ENCODE peak calls at places on chromosomes 12 and 14, in eight cellular contexts. One of them, this sample, is unnamed.

GRCh38 chr14:90179357-90179756 is 77.0 kb upstream of the PSMC1 start:
- DNase-seq in adrenal gland: peak; percentile 43
- DNase-seq in ovary: no peak
- DNase-seq in CD8-positive, alpha-beta T cell: no peak
- DNase-seq in AG04450: no peak
- DNase-seq in Peyer's patch: no peak
- DNase-seq in heart right ventricle: no peak
- DNase-seq in psoas muscle: no peak
- DNase-seq in this sample: no peak

GRCh38 chr14:24858684-24859083 is 191.3 kb downstream of the STXBP6 start:
- DNase-seq in adrenal gland: no peak
- DNase-seq in heart right ventricle: no peak
- DNase-seq in Peyer's patch: no peak
- DNase-seq in CD8-positive, alpha-beta T cell: no peak
- DNase-seq in psoas muscle: no peak
- DNase-seq in AG04450: no peak
- DNase-seq in ovary: no peak
- DNase-seq in this sample: no peak

GRCh38 chr12:89073027-89073398 is 279.3 kb downstream of the DUSP6 start:
- DNase-seq in adrenal gland: no peak
- DNase-seq in Peyer's patch: no peak
- DNase-seq in psoas muscle: no peak
- DNase-seq in ovary: no peak
- DNase-seq in CD8-positive, alpha-beta T cell: no peak
- DNase-seq in AG04450: peak; percentile 65
- DNase-seq in heart right ventricle: no peak
- DNase-seq in this sample: no peak

GRCh38 chr14:102949062-102949800 is 26.8 kb downstream of the AMN start:
- DNase-seq in psoas muscle: peak; percentile 85
- DNase-seq in heart right ventricle: no peak
- DNase-seq in Peyer's patch: peak; percentile 50
- DNase-seq in CD8-positive, alpha-beta T cell: peak; percentile 43
- DNase-seq in adrenal gland: no peak
- DNase-seq in ovary: no peak
- DNase-seq in AG04450: no peak
- DNase-seq in this sample: no peak

GRCh38 chr14:30771595-30771994 is 102.8 kb upstream of the COCH start:
- DNase-seq in heart right ventricle: no peak
- DNase-seq in ovary: no peak
- DNase-seq in adrenal gland: no peak
- DNase-seq in psoas muscle: no peak
- DNase-seq in Peyer's patch: no peak
- DNase-seq in CD8-positive, alpha-beta T cell: no peak
- DNase-seq in AG04450: no peak
- DNase-seq in this sample: no peak

GRCh38 chr12:50638482-50638880 is 125.4 kb upstream of the ATF1 start:
- DNase-seq in heart right ventricle: no peak
- DNase-seq in psoas muscle: no peak
- DNase-seq in ovary: no peak
- DNase-seq in AG04450: no peak
- DNase-seq in adrenal gland: no peak
- DNase-seq in Peyer's patch: no peak
- DNase-seq in CD8-positive, alpha-beta T cell: no peak
- DNase-seq in this sample: no peak

GRCh38 chr12:67705394-67706370 is 57.1 kb downstream of the DYRK2 start:
- DNase-seq in CD8-positive, alpha-beta T cell: no peak
- DNase-seq in adrenal gland: peak; percentile 22
- DNase-seq in psoas muscle: peak; percentile 74
- DNase-seq in Peyer's patch: no peak
- DNase-seq in heart right ventricle: peak; percentile 55
- DNase-seq in AG04450: no peak
- DNase-seq in ovary: no peak
- DNase-seq in this sample: no peak

GRCh38 chr12:59736786-59737185 is 141.0 kb downstream of the SLC16A7 start:
- DNase-seq in psoas muscle: no peak
- DNase-seq in ovary: no peak
- DNase-seq in CD8-positive, alpha-beta T cell: no peak
- DNase-seq in heart right ventricle: no peak
- DNase-seq in AG04450: peak; percentile 68
- DNase-seq in adrenal gland: peak; percentile 52
- DNase-seq in Peyer's patch: no peak
- DNase-seq in this sample: no peak

GRCh38 chr14:49306152-49306751 is 279.9 kb downstream of the RPS29 start:
- DNase-seq in adrenal gland: no peak
- DNase-seq in AG04450: no peak
- DNase-seq in ovary: no peak
- DNase-seq in Peyer's patch: no peak
- DNase-seq in psoas muscle: no peak
- DNase-seq in heart right ventricle: no peak
- DNase-seq in CD8-positive, alpha-beta T cell: no peak
- DNase-seq in this sample: no peak

GRCh38 chr12:109772622-109773321 is 59.1 kb downstream of the FAM222A start:
- DNase-seq in heart right ventricle: no peak
- DNase-seq in adrenal gland: peak; percentile 33
- DNase-seq in ovary: peak; percentile 42
- DNase-seq in Peyer's patch: peak; percentile 36
- DNase-seq in psoas muscle: peak; percentile 30
- DNase-seq in AG04450: no peak
- DNase-seq in CD8-positive, alpha-beta T cell: no peak
- DNase-seq in this sample: peak; percentile 17

GRCh38 chr14:77483851-77484250 is 14.8 kb downstream of the ISM2 start:
- DNase-seq in Peyer's patch: no peak
- DNase-seq in psoas muscle: no peak
- DNase-seq in AG04450: no peak
- DNase-seq in adrenal gland: no peak
- DNase-seq in CD8-positive, alpha-beta T cell: no peak
- DNase-seq in ovary: no peak
- DNase-seq in heart right ventricle: no peak
- DNase-seq in this sample: no peak

GRCh38 chr14:56650075-56650474 is 70.5 kb downstream of the TMEM260 start:
- DNase-seq in AG04450: no peak
- DNase-seq in Peyer's patch: no peak
- DNase-seq in adrenal gland: peak; percentile 76
- DNase-seq in heart right ventricle: no peak
- DNase-seq in ovary: no peak
- DNase-seq in psoas muscle: no peak
- DNase-seq in CD8-positive, alpha-beta T cell: no peak
- DNase-seq in this sample: no peak

GRCh38 chr14:58133739-58134138 is 18.3 kb downstream of the ARMH4 start:
- DNase-seq in adrenal gland: no peak
- DNase-seq in heart right ventricle: no peak
- DNase-seq in Peyer's patch: no peak
- DNase-seq in AG04450: peak; percentile 47
- DNase-seq in psoas muscle: no peak
- DNase-seq in ovary: no peak
- DNase-seq in CD8-positive, alpha-beta T cell: no peak
- DNase-seq in this sample: no peak

GRCh38 chr12:102093319-102093718 is 26.6 kb downstream of the NUP37 start:
- DNase-seq in adrenal gland: no peak
- DNase-seq in Peyer's patch: no peak
- DNase-seq in AG04450: no peak
- DNase-seq in ovary: no peak
- DNase-seq in psoas muscle: no peak
- DNase-seq in CD8-positive, alpha-beta T cell: no peak
- DNase-seq in heart right ventricle: no peak
- DNase-seq in this sample: no peak

GRCh38 chr12:49671051-49671765 is 36.0 kb downstream of the FMNL3 start:
- DNase-seq in adrenal gland: peak; percentile 49
- DNase-seq in CD8-positive, alpha-beta T cell: peak; percentile 68
- DNase-seq in Peyer's patch: no peak
- DNase-seq in AG04450: no peak
- DNase-seq in psoas muscle: no peak
- DNase-seq in ovary: peak; percentile 35
- DNase-seq in heart right ventricle: no peak
- DNase-seq in this sample: no peak

GRCh38 chr14:20782280-20782890 is 1.3 kb downstream of the RNASE6 start:
- DNase-seq in AG04450: no peak
- DNase-seq in Peyer's patch: no peak
- DNase-seq in ovary: no peak
- DNase-seq in CD8-positive, alpha-beta T cell: no peak
- DNase-seq in adrenal gland: no peak
- DNase-seq in heart right ventricle: no peak
- DNase-seq in psoas muscle: no peak
- DNase-seq in this sample: no peak

GRCh38 chr12:98821849-98822248 is 176.8 kb downstream of the APAF1 start:
- DNase-seq in ovary: peak; percentile 48
- DNase-seq in adrenal gland: no peak
- DNase-seq in Peyer's patch: no peak
- DNase-seq in heart right ventricle: peak; percentile 5
- DNase-seq in CD8-positive, alpha-beta T cell: no peak
- DNase-seq in psoas muscle: no peak
- DNase-seq in AG04450: no peak
- DNase-seq in this sample: no peak

GRCh38 chr14:67253076-67253635 is 11.9 kb downstream of the PALS1 start:
- DNase-seq in ovary: no peak
- DNase-seq in heart right ventricle: no peak
- DNase-seq in CD8-positive, alpha-beta T cell: no peak
- DNase-seq in psoas muscle: no peak
- DNase-seq in Peyer's patch: no peak
- DNase-seq in AG04450: no peak
- DNase-seq in adrenal gland: no peak
- DNase-seq in this sample: no peak
- H3K27ac ChIP-seq in ovary: no peak overlapping the region
- H3K27ac ChIP-seq in heart right ventricle: no peak overlapping the region
- H3K27ac ChIP-seq in CD8-positive, alpha-beta T cell: no peak overlapping the region
- H3K27ac ChIP-seq in psoas muscle: no peak overlapping the region
- H3K27ac ChIP-seq in Peyer's patch: no peak overlapping the region
- H3K27ac ChIP-seq in AG04450: no peak overlapping the region
- H3K27ac ChIP-seq in adrenal gland: no peak overlapping the region
- H3K27ac ChIP-seq in this sample: no peak overlapping the region

DNA sequence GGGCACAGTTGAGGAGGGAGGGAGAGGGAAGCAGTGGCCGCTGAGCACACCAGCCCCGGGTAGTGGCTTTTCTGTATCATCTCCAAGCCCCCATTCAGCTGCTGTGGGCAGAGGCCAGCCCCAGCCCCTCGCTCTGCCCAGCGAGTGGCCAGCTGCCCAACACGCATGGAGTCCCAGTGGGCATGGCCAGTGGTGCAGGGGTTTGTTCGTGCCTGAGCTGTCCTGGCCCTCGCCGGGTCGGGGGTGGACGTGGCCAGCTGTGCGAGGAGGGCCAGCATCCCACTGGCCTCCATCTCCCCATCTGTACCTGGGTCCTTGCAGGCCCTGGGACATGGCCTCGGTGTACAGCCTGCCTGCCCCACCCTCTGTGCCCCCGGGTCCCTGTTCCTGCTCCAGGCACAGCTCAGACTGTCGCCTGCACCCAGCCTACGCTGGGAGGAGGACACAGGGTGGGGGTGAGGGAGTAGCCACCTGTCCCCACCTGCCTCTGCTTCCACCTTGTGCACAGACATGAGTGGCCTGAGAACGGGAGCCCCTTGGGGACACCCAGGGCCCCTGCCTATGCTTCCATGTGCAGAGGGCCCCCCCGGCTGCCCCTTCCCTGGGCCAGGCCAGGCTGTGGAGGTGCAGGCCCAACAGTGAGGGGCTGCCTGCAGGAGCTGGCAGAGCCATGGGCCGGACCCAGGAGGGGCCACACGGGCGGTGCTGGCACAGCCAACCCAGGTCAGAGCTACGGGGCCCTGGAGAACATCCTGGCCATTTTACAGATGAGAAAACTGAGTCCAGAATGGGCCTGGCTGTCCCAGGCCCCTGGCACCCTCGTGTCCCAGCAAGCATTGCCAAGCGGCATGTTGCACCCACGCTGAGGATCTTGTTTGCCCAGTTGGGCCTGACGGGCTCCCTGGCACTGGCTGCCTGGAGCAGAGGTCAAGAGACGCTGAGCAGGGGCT is 4.3 kb downstream of the INF2 start:
- DNase-seq in Peyer's patch: no peak
- DNase-seq in adrenal gland: no peak
- DNase-seq in AG04450: no peak
- DNase-seq in ovary: no peak
- DNase-seq in heart right ventricle: no peak
- DNase-seq in CD8-positive, alpha-beta T cell: no peak
- DNase-seq in psoas muscle: no peak
- DNase-seq in this sample: no peak
- H3K27ac ChIP-seq in Peyer's patch: no peak overlapping the region
- H3K27ac ChIP-seq in adrenal gland: no peak overlapping the region
- H3K27ac ChIP-seq in AG04450: no peak overlapping the region
- H3K27ac ChIP-seq in ovary: no peak overlapping the region
- H3K27ac ChIP-seq in heart right ventricle: peak overlapping the region; percentile 90
- H3K27ac ChIP-seq in CD8-positive, alpha-beta T cell: peak overlapping the region; percentile 78
- H3K27ac ChIP-seq in psoas muscle: no peak overlapping the region
- H3K27ac ChIP-seq in this sample: peak overlapping the region; percentile 93

GRCh38 chr14:64950889-64951288 is 8.3 kb upstream of the GPX2 start:
- DNase-seq in CD8-positive, alpha-beta T cell: no peak
- DNase-seq in ovary: no peak
- DNase-seq in psoas muscle: peak; percentile 89
- DNase-seq in AG04450: no peak
- DNase-seq in adrenal gland: no peak
- DNase-seq in heart right ventricle: peak; percentile 78
- DNase-seq in Peyer's patch: no peak
- DNase-seq in this sample: peak; percentile 21
- H3K27ac ChIP-seq in CD8-positive, alpha-beta T cell: no peak overlapping the region
- H3K27ac ChIP-seq in ovary: no peak overlapping the region
- H3K27ac ChIP-seq in psoas muscle: peak overlapping the region; percentile 96
- H3K27ac ChIP-seq in AG04450: no peak overlapping the region
- H3K27ac ChIP-seq in adrenal gland: no peak overlapping the region
- H3K27ac ChIP-seq in heart right ventricle: peak overlapping the region; percentile 87
- H3K27ac ChIP-seq in Peyer's patch: no peak overlapping the region
- H3K27ac ChIP-seq in this sample: peak overlapping the region; percentile 48

GRCh38 chr14:72582582-72582981 is 311.3 kb downstream of the DPF3 start:
- DNase-seq in ovary: no peak
- DNase-seq in AG04450: no peak
- DNase-seq in heart right ventricle: no peak
- DNase-seq in psoas muscle: no peak
- DNase-seq in Peyer's patch: no peak
- DNase-seq in CD8-positive, alpha-beta T cell: no peak
- DNase-seq in adrenal gland: no peak
- DNase-seq in this sample: no peak

GRCh38 chr14:72588521-72588920 is 305.4 kb downstream of the DPF3 start:
- DNase-seq in adrenal gland: no peak
- DNase-seq in AG04450: no peak
- DNase-seq in ovary: no peak
- DNase-seq in Peyer's patch: no peak
- DNase-seq in CD8-positive, alpha-beta T cell: no peak
- DNase-seq in heart right ventricle: no peak
- DNase-seq in psoas muscle: no peak
- DNase-seq in this sample: no peak

GRCh38 chr14:72578514-72578913 is 315.4 kb downstream of the DPF3 start:
- DNase-seq in heart right ventricle: no peak
- DNase-seq in psoas muscle: no peak
- DNase-seq in CD8-positive, alpha-beta T cell: no peak
- DNase-seq in ovary: no peak
- DNase-seq in adrenal gland: no peak
- DNase-seq in AG04450: no peak
- DNase-seq in Peyer's patch: no peak
- DNase-seq in this sample: no peak

GRCh38 chr14:72583316-72584272 is 310.3 kb downstream of the DPF3 start:
- DNase-seq in CD8-positive, alpha-beta T cell: no peak
- DNase-seq in psoas muscle: no peak
- DNase-seq in ovary: no peak
- DNase-seq in Peyer's patch: no peak
- DNase-seq in adrenal gland: no peak
- DNase-seq in AG04450: no peak
- DNase-seq in heart right ventricle: no peak
- DNase-seq in this sample: no peak
- H3K27ac ChIP-seq in CD8-positive, alpha-beta T cell: no peak overlapping the region
- H3K27ac ChIP-seq in psoas muscle: no peak overlapping the region
- H3K27ac ChIP-seq in ovary: no peak overlapping the region
- H3K27ac ChIP-seq in Peyer's patch: no peak overlapping the region
- H3K27ac ChIP-seq in adrenal gland: no peak overlapping the region
- H3K27ac ChIP-seq in AG04450: no peak overlapping the region
- H3K27ac ChIP-seq in heart right ventricle: no peak overlapping the region
- H3K27ac ChIP-seq in this sample: no peak overlapping the region

GRCh38 chr12:13347241-13348043 is 150.9 kb downstream of the EMP1 start:
- DNase-seq in Peyer's patch: no peak
- DNase-seq in psoas muscle: no peak
- DNase-seq in heart right ventricle: no peak
- DNase-seq in ovary: no peak
- DNase-seq in CD8-positive, alpha-beta T cell: no peak
- DNase-seq in adrenal gland: no peak
- DNase-seq in AG04450: no peak
- DNase-seq in this sample: peak; percentile 37
- H3K27ac ChIP-seq in Peyer's patch: no peak overlapping the region
- H3K27ac ChIP-seq in psoas muscle: no peak overlapping the region
- H3K27ac ChIP-seq in heart right ventricle: no peak overlapping the region
- H3K27ac ChIP-seq in ovary: no peak overlapping the region
- H3K27ac ChIP-seq in CD8-positive, alpha-beta T cell: no peak overlapping the region
- H3K27ac ChIP-seq in adrenal gland: no peak overlapping the region
- H3K27ac ChIP-seq in AG04450: no peak overlapping the region
- H3K27ac ChIP-seq in this sample: no peak overlapping the region